ENCODE peak calls at places on chromosomes 5 and 9, in eight cellular contexts. One of them, this sample, is unnamed.

GRCh38 chr9:123326662-123327093 is 29.3 kb upstream of the CRB2 start:
- DNase-seq in breast epithelium: no peak
- DNase-seq in prostate gland: no peak
- DNase-seq in stomach: no peak
- DNase-seq in sigmoid colon: no peak
- DNase-seq in endothelial cell of umbilical vein: no peak
- DNase-seq in transverse colon: no peak
- DNase-seq in spleen: no peak
- DNase-seq in this sample: no peak

GRCh38 chr9:80501635-80502034 is 929.9 kb downstream of the TLE4 start:
- DNase-seq in breast epithelium: no peak
- DNase-seq in sigmoid colon: no peak
- DNase-seq in spleen: no peak
- DNase-seq in stomach: no peak
- DNase-seq in prostate gland: no peak
- DNase-seq in transverse colon: no peak
- DNase-seq in endothelial cell of umbilical vein: no peak
- DNase-seq in this sample: no peak

GRCh38 chr9:5892456-5893133 is 1.9 kb downstream of the MLANA start:
- DNase-seq in sigmoid colon: no peak
- DNase-seq in endothelial cell of umbilical vein: peak
- DNase-seq in breast epithelium: no peak
- DNase-seq in transverse colon: no peak
- DNase-seq in prostate gland: no peak
- DNase-seq in stomach: no peak
- DNase-seq in spleen: no peak
- DNase-seq in this sample: no peak

GRCh38 chr5:80192507-80193241 is 63.2 kb downstream of the SERINC5 start:
- DNase-seq in breast epithelium: no peak
- DNase-seq in endothelial cell of umbilical vein: no peak
- DNase-seq in transverse colon: no peak
- DNase-seq in spleen: no peak
- DNase-seq in stomach: no peak
- DNase-seq in prostate gland: no peak
- DNase-seq in sigmoid colon: peak
- DNase-seq in this sample: no peak

GRCh38 chr5:65577141-65577540 is 14.0 kb downstream of the PPWD1 start:
- DNase-seq in transverse colon: no peak
- DNase-seq in stomach: no peak
- DNase-seq in endothelial cell of umbilical vein: no peak
- DNase-seq in breast epithelium: no peak
- DNase-seq in spleen: no peak
- DNase-seq in sigmoid colon: no peak
- DNase-seq in prostate gland: no peak
- DNase-seq in this sample: no peak

GRCh38 chr5:90134892-90135291 is 274.7 kb downstream of the CETN3 start:
- DNase-seq in prostate gland: no peak
- DNase-seq in sigmoid colon: peak
- DNase-seq in breast epithelium: no peak
- DNase-seq in endothelial cell of umbilical vein: peak
- DNase-seq in stomach: peak
- DNase-seq in transverse colon: peak
- DNase-seq in spleen: no peak
- DNase-seq in this sample: no peak

GRCh38 chr5:98581416-98581999 is 192.0 kb upstream of the RGMB start:
- DNase-seq in breast epithelium: no peak
- DNase-seq in sigmoid colon: no peak
- DNase-seq in stomach: no peak
- DNase-seq in spleen: no peak
- DNase-seq in endothelial cell of umbilical vein: no peak
- DNase-seq in transverse colon: no peak
- DNase-seq in prostate gland: no peak
- DNase-seq in this sample: no peak

GRCh38 chr5:73365301-73365853 is 83.2 kb downstream of the FOXD1 start:
- DNase-seq in spleen: no peak
- DNase-seq in stomach: no peak
- DNase-seq in breast epithelium: no peak
- DNase-seq in transverse colon: no peak
- DNase-seq in endothelial cell of umbilical vein: peak
- DNase-seq in sigmoid colon: no peak
- DNase-seq in prostate gland: no peak
- DNase-seq in this sample: no peak

GRCh38 chr9:34636791-34637355 is 714 bp downstream of the SIGMAR1 start:
- DNase-seq in transverse colon: no peak
- DNase-seq in stomach: peak
- DNase-seq in spleen: no peak
- DNase-seq in prostate gland: no peak
- DNase-seq in breast epithelium: no peak
- DNase-seq in endothelial cell of umbilical vein: no peak
- DNase-seq in sigmoid colon: no peak
- DNase-seq in this sample: no peak

GRCh38 chr9:104833701-104834100 is 69.8 kb downstream of the NIPSNAP3B start:
- DNase-seq in stomach: no peak
- DNase-seq in prostate gland: no peak
- DNase-seq in transverse colon: no peak
- DNase-seq in spleen: no peak
- DNase-seq in breast epithelium: no peak
- DNase-seq in endothelial cell of umbilical vein: no peak
- DNase-seq in sigmoid colon: no peak
- DNase-seq in this sample: no peak

GRCh38 chr5:150783422-150783928 is 4.9 kb downstream of the SMIM3 start:
- DNase-seq in sigmoid colon: peak
- DNase-seq in endothelial cell of umbilical vein: peak
- DNase-seq in breast epithelium: peak
- DNase-seq in stomach: peak
- DNase-seq in spleen: no peak
- DNase-seq in prostate gland: peak
- DNase-seq in transverse colon: peak
- DNase-seq in this sample: peak

GRCh38 chr5:56735845-56736641 is 79.3 kb upstream of the MAP3K1 start:
- DNase-seq in breast epithelium: no peak
- DNase-seq in endothelial cell of umbilical vein: no peak
- DNase-seq in sigmoid colon: no peak
- DNase-seq in transverse colon: no peak
- DNase-seq in prostate gland: no peak
- DNase-seq in stomach: no peak
- DNase-seq in spleen: no peak
- DNase-seq in this sample: no peak

GRCh38 chr5:1439388-1440097 is 5.7 kb downstream of the SLC6A3 start:
- DNase-seq in sigmoid colon: no peak
- DNase-seq in stomach: no peak
- DNase-seq in transverse colon: no peak
- DNase-seq in prostate gland: no peak
- DNase-seq in breast epithelium: no peak
- DNase-seq in endothelial cell of umbilical vein: no peak
- DNase-seq in spleen: no peak
- DNase-seq in this sample: peak

GRCh38 chr5:89313804-89314588 is 431.0 kb upstream of the MEF2C start:
- DNase-seq in stomach: no peak
- DNase-seq in breast epithelium: no peak
- DNase-seq in endothelial cell of umbilical vein: peak
- DNase-seq in spleen: no peak
- DNase-seq in prostate gland: no peak
- DNase-seq in transverse colon: peak
- DNase-seq in sigmoid colon: no peak
- DNase-seq in this sample: no peak

GRCh38 chr5:159051431-159052281 is 48.1 kb downstream of the EBF1 start:
- DNase-seq in stomach: peak
- DNase-seq in breast epithelium: no peak
- DNase-seq in spleen: peak
- DNase-seq in sigmoid colon: peak
- DNase-seq in transverse colon: peak
- DNase-seq in endothelial cell of umbilical vein: peak
- DNase-seq in prostate gland: no peak
- DNase-seq in this sample: peak
- TF ChIP-seq POLR2AphosphoS5 in stomach: no peak
- TF ChIP-seq POLR2AphosphoS5 in breast epithelium: no peak
- TF ChIP-seq POLR2AphosphoS5 in spleen: peak
- TF ChIP-seq POLR2AphosphoS5 in sigmoid colon: no peak
- TF ChIP-seq POLR2AphosphoS5 in transverse colon: no peak
- TF ChIP-seq POLR2AphosphoS5 in endothelial cell of umbilical vein: no peak
- TF ChIP-seq POLR2AphosphoS5 in prostate gland: peak
- TF ChIP-seq POLR2AphosphoS5 in this sample: no peak

GRCh38 chr9:98251554-98251953 is 3.9 kb downstream of the TBC1D2 start:
- DNase-seq in sigmoid colon: no peak
- DNase-seq in stomach: no peak
- DNase-seq in spleen: no peak
- DNase-seq in breast epithelium: no peak
- DNase-seq in endothelial cell of umbilical vein: peak
- DNase-seq in prostate gland: no peak
- DNase-seq in transverse colon: no peak
- DNase-seq in this sample: peak

GRCh38 chr9:98255064-98255577 is 328 bp downstream of the TBC1D2 start:
- DNase-seq in prostate gland: no peak
- DNase-seq in stomach: peak
- DNase-seq in breast epithelium: peak
- DNase-seq in sigmoid colon: peak
- DNase-seq in transverse colon: peak
- DNase-seq in spleen: no peak
- DNase-seq in endothelial cell of umbilical vein: no peak
- DNase-seq in this sample: no peak

GRCh38 chr9:98255578-98256296 is at the start of gene TBC1D2:
- DNase-seq in prostate gland: peak
- DNase-seq in breast epithelium: peak
- DNase-seq in spleen: peak
- DNase-seq in endothelial cell of umbilical vein: peak
- DNase-seq in sigmoid colon: peak
- DNase-seq in transverse colon: peak
- DNase-seq in stomach: peak
- DNase-seq in this sample: peak

GRCh38 chr9:98254236-98255063 is 999 bp downstream of the TBC1D2 start:
- DNase-seq in breast epithelium: no peak
- DNase-seq in prostate gland: no peak
- DNase-seq in endothelial cell of umbilical vein: no peak
- DNase-seq in sigmoid colon: no peak
- DNase-seq in transverse colon: no peak
- DNase-seq in spleen: no peak
- DNase-seq in stomach: no peak
- DNase-seq in this sample: no peak

DNA sequence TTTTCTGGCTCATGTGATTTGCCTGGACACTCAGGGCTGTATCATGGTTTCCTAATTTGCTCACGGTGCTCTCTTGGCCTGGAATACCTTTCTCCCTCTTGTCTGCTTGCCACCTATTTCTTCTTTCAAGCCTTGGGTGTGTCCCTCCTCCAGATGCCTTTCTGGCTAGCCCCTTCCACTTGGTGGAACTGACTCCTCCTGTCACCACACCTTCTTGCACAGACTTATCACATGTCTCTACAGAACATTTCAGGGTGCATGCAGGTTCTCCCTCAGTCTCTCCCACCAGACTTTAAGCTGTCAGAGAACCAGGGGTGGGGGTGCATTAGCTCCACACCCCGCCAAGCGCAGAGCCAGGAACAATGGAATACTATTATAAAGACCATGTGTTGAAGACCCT is 1.9 kb downstream of the TBC1D2 start:
- DNase-seq in transverse colon: no peak
- DNase-seq in sigmoid colon: no peak
- DNase-seq in endothelial cell of umbilical vein: no peak
- DNase-seq in stomach: no peak
- DNase-seq in spleen: no peak
- DNase-seq in breast epithelium: no peak
- DNase-seq in prostate gland: no peak
- DNase-seq in this sample: peak
- H3K27ac ChIP-seq in transverse colon: no peak
- H3K27ac ChIP-seq in sigmoid colon: no peak
- H3K27ac ChIP-seq in endothelial cell of umbilical vein: no peak
- H3K27ac ChIP-seq in stomach: no peak
- H3K27ac ChIP-seq in spleen: peak
- H3K27ac ChIP-seq in breast epithelium: no peak
- H3K27ac ChIP-seq in prostate gland: peak
- H3K27ac ChIP-seq in this sample: peak

DNA sequence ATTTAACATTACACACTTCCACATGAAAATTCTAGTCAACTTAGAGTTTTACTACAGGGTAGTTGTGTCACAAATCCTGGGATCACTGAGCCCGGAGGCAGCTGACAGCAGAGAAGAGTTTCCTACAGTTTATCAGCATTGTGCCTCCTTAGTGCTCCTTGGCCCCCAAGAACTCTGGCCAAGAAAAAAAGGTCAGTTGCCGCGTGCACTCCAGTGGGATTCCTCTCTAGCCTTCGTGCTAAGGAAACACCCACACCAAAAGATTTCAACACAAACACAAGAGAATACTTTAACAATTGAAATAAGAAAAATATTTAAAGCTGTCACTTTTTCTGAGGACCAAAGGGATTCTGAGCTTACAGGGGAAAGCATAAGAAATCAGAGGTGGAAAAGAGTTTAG is 606.6 kb downstream of the RAB3C start:
- DNase-seq in spleen: no peak
- DNase-seq in breast epithelium: no peak
- DNase-seq in prostate gland: no peak
- DNase-seq in stomach: no peak
- DNase-seq in transverse colon: no peak
- DNase-seq in sigmoid colon: no peak
- DNase-seq in endothelial cell of umbilical vein: peak
- DNase-seq in this sample: no peak
- TF ChIP-seq POLR2AphosphoS5 in spleen: no peak
- TF ChIP-seq POLR2AphosphoS5 in breast epithelium: no peak
- TF ChIP-seq POLR2AphosphoS5 in prostate gland: no peak
- TF ChIP-seq POLR2AphosphoS5 in stomach: no peak
- TF ChIP-seq POLR2AphosphoS5 in transverse colon: no peak
- TF ChIP-seq POLR2AphosphoS5 in sigmoid colon: no peak
- TF ChIP-seq POLR2AphosphoS5 in endothelial cell of umbilical vein: no peak
- TF ChIP-seq POLR2AphosphoS5 in this sample: no peak

GRCh38 chr5:178143246-178143645 is 10.4 kb downstream of the NHP2 start:
- DNase-seq in transverse colon: no peak
- DNase-seq in prostate gland: no peak
- DNase-seq in stomach: no peak
- DNase-seq in breast epithelium: no peak
- DNase-seq in sigmoid colon: no peak
- DNase-seq in endothelial cell of umbilical vein: no peak
- DNase-seq in spleen: no peak
- DNase-seq in this sample: no peak
- H3K27ac ChIP-seq in transverse colon: no peak
- H3K27ac ChIP-seq in prostate gland: no peak
- H3K27ac ChIP-seq in stomach: peak
- H3K27ac ChIP-seq in breast epithelium: no peak
- H3K27ac ChIP-seq in sigmoid colon: no peak
- H3K27ac ChIP-seq in endothelial cell of umbilical vein: no peak
- H3K27ac ChIP-seq in spleen: no peak
- H3K27ac ChIP-seq in this sample: no peak

DNA sequence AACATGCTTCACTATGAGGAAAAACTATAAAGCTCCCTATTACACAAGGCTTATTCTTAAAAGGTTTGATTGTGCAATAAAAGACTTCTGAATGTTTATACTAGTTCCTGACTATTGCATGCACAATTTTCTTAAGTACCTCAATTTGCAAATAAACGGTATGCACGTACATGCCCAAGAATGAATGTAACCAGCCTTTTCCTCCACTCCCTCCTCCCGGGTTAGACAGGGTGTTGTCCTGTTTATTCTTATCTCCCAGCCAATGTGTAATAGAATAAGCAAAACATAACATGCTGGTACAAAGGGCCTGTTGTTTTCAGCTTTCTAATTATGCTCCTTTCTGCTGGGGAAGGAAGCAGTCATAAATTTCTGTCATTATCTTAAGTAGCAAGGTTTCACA is 79.1 kb downstream of the AOPEP start:
- DNase-seq in endothelial cell of umbilical vein: peak
- DNase-seq in stomach: no peak
- DNase-seq in spleen: no peak
- DNase-seq in prostate gland: peak
- DNase-seq in sigmoid colon: no peak
- DNase-seq in transverse colon: peak
- DNase-seq in breast epithelium: no peak
- DNase-seq in this sample: no peak
- TF ChIP-seq POLR2AphosphoS5 in endothelial cell of umbilical vein: no peak
- TF ChIP-seq POLR2AphosphoS5 in stomach: peak
- TF ChIP-seq POLR2AphosphoS5 in spleen: no peak
- TF ChIP-seq POLR2AphosphoS5 in prostate gland: peak
- TF ChIP-seq POLR2AphosphoS5 in sigmoid colon: peak
- TF ChIP-seq POLR2AphosphoS5 in transverse colon: peak
- TF ChIP-seq POLR2AphosphoS5 in breast epithelium: no peak
- TF ChIP-seq POLR2AphosphoS5 in this sample: peak

This sample was measured in upper lobe of left lung.